ENCODE peak calls at places on chromosomes 16 and 17, in ten cellular contexts. W, F, R, X, Z, M, I, U, E and Y are unnamed samples.

GRCh38 chr17:78993981-78994671 is 14.4 kb upstream of the LGALS3BP start:
- DNase-seq in R (no peak), I (no peak), M (peak), W (no peak), X (no peak), U (no peak), F (no peak), E (no peak), Z (no peak), Y (peak)

GRCh38 chr16:80837421-80838263 is 33.2 kb upstream of the CDYL2 start:
- DNase-seq in I (no peak), F (no peak), U (no peak), E (no peak), X (no peak), M (no peak), R (no peak), W (no peak), Z (no peak), Y (peak)

GRCh38 chr17:79778504-79779087 is 648 bp downstream of the CBX2 start:
- DNase-seq in M (no peak), X (no peak), Z (no peak), I (no peak), E (no peak), W (peak), F (peak), U (no peak), R (no peak), Y (no peak)

GRCh38 chr17:14048169-14048568 is 21.1 kb upstream of the COX10 start:
- DNase-seq in E (no peak), Z (peak), X (no peak), F (no peak), M (no peak), U (no peak), R (no peak), W (peak), I (no peak), Y (peak)

GRCh38 chr16:57530104-57530522 is 6.3 kb downstream of the CCDC102A start:
- DNase-seq in E (no peak), X (peak), Z (no peak), M (no peak), R (peak), F (no peak), W (no peak), I (no peak), U (no peak), Y (no peak)

GRCh38 chr16:19674485-19674884 is 43.5 kb downstream of the KNOP1 start:
- DNase-seq in I (no peak), F (no peak), M (no peak), U (no peak), R (no peak), W (no peak), Z (no peak), E (no peak), X (no peak), Y (no peak)

GRCh38 chr16:66299349-66299748 is 67.1 kb upstream of the CDH5 start:
- DNase-seq in I (no peak), U (no peak), R (no peak), F (no peak), E (no peak), Z (no peak), W (no peak), X (no peak), M (no peak), Y (no peak)

GRCh38 chr16:55672471-55672870 is 16.7 kb downstream of the SLC6A2 start:
- DNase-seq in I (no peak), U (no peak), W (no peak), X (no peak), F (peak), M (no peak), E (no peak), Z (no peak), R (no peak), Y (no peak)

GRCh38 chr17:41538565-41538991 is 10.5 kb upstream of the KRT19 start:
- DNase-seq in Z (no peak), F (no peak), M (no peak), X (no peak), E (no peak), U (no peak), W (no peak), I (no peak), R (peak), Y (no peak)